ENCODE peak calls at places on chromosome 5, in nine cellular contexts. P is effector memory CD4-positive, alpha-beta T cell; W is non-pigmented ciliary epithelial cell; L is KBM-7; K is posterior cingulate gyrus; S is choroid plexus epithelial cell; H is activated naive CD4-positive, alpha-beta T cell treated with anti-CD3 and anti-CD28 coated beads, Interleukin-2, amount 50 U/mL, for 72 hours; M is fibroblast of mammary gland; A is left kidney. G is an unnamed sample.

GRCh38 chr5:128534729-128535128 is 3.3 kb downstream of the FBN2 start:
- DNase-seq in S (peak; percentile 45), K (no peak), P (no peak), M (peak; percentile 35), A (peak; percentile 62), W (no peak), H (no peak), L (no peak), G (peak; percentile 71)

GRCh38 chr5:7372399-7372798 is 23.5 kb upstream of the ADCY2 start:
- DNase-seq in A (no peak), L (no peak), S (no peak), W (no peak), H (no peak), M (no peak), K (no peak), P (no peak), G (no peak)

GRCh38 chr5:151151793-151152192 is 5.8 kb downstream of the ANXA6 start:
- DNase-seq in W (no peak), P (no peak), M (peak; percentile 72), L (peak; percentile 76), A (no peak), S (peak; percentile 63), K (no peak), H (peak; percentile 84), G (no peak)

GRCh38 chr5:178765753-178766300 is 35.4 kb upstream of the ZNF354A start:
- DNase-seq in M (no peak), H (no peak), P (no peak), S (no peak), W (no peak), K (no peak), L (no peak), A (peak; percentile 80), G (no peak)

GRCh38 chr5:169763437-169764301 is 126.6 kb downstream of the DOCK2 start:
- DNase-seq in K (no peak), S (no peak), M (no peak), H (no peak), P (no peak), A (peak; percentile 48), L (no peak), W (no peak), G (peak; percentile 62)

GRCh38 chr5:107466233-107466769 is 204.4 kb downstream of the EFNA5 start:
- DNase-seq in L (no peak), H (no peak), M (peak; percentile 64), P (no peak), K (peak; percentile 12), A (peak; percentile 98), W (peak; percentile 92), S (peak; percentile 90), G (peak; percentile 55)

GRCh38 chr5:164741376-164741775 is 1236.0 kb downstream of the MAT2B start:
- DNase-seq in A (no peak), L (no peak), P (no peak), W (no peak), H (no peak), K (no peak), S (no peak), M (no peak), G (no peak)

GRCh38 chr5:163578652-163579051 is 73.2 kb downstream of the MAT2B start:
- DNase-seq in S (no peak), M (no peak), L (no peak), W (no peak), P (no peak), H (no peak), A (no peak), K (no peak), G (no peak)

G was measured in EH.